ENCODE peak calls at places on chromosomes 6 and 20, in five cellular contexts. B is ELF-1; V is activated T-cell treated with anti-CD3 and anti-CD28 coated beads for 1 hour; K is activated CD4-positive, alpha-beta T cell treated with anti-CD3 and anti-CD28 coated beads, Interleukin-2, amount 50 U/mL, for 1 hour; C is left ventricle myocardium inferior. J is an unnamed sample.

GRCh38 chr6:95578106-95578410 is 723 bp downstream of the MANEA start:
- DNase-seq in K (no peak), V (no peak), C (no peak), B (no peak), J (no peak)

GRCh38 chr6:134034951-134035822 is 17.2 kb downstream of the SLC2A12 start:
- DNase-seq in V (no peak), K (no peak), B (no peak), C (no peak), J (no peak)

GRCh38 chr6:116370328-116370716 is 425 bp upstream of the DSE start:
- DNase-seq in C (no peak), B (peak), V (no peak), K (no peak), J (no peak)

GRCh38 chr20:20454850-20455627 is 87.1 kb downstream of the INSM1 start:
- DNase-seq in K (no peak), C (no peak), V (no peak), B (no peak), J (no peak)

GRCh38 chr6:74606488-74607135 is 599.2 kb downstream of the COL12A1 start:
- DNase-seq in K (no peak), V (no peak), B (no peak), C (no peak), J (no peak)

GRCh38 chr20:1565461-1565860 is 8.0 kb upstream of the SIRPD start:
- DNase-seq in V (no peak), C (no peak), B (no peak), K (no peak), J (no peak)

GRCh38 chr6:40719671-40720374 is 132.7 kb upstream of the LRFN2 start:
- DNase-seq in V (no peak), C (no peak), B (peak), K (no peak), J (no peak)

GRCh38 chr6:151276112-151276745 is 36.5 kb downstream of the AKAP12 start:
- DNase-seq in V (no peak), K (no peak), B (peak), C (peak), J (peak)

GRCh38 chr6:18543061-18543460 is 155.9 kb downstream of the RNF144B start:
- DNase-seq in K (no peak), V (no peak), B (no peak), C (no peak), J (no peak)

GRCh38 chr6:14031516-14031915 is 86.1 kb upstream of the CD83 start:
- DNase-seq in B (no peak), V (no peak), C (no peak), K (no peak), J (no peak)

GRCh38 chr6:84867521-84867920 is 103.1 kb upstream of the TBX18 start:
- DNase-seq in B (no peak), K (no peak), V (no peak), C (no peak), J (no peak)

GRCh38 chr6:75489025-75489424 is 4.6 kb downstream of the FILIP1 start:
- DNase-seq in V (no peak), C (no peak), B (no peak), K (no peak), J (no peak)

GRCh38 chr6:122789078-122789861 is at the start of gene SMPDL3A:
- DNase-seq in C (peak), B (peak), K (no peak), V (no peak), J (peak)

GRCh38 chr20:24948939-24949679 is at the start of gene CST7:
- DNase-seq in C (no peak), B (no peak), V (peak), K (peak), J (peak)

GRCh38 chr20:58127731-58128130 is 100.7 kb downstream of the ANKRD60 start:
- DNase-seq in C (no peak), K (no peak), V (no peak), B (peak), J (no peak)

GRCh38 chr20:23155141-23155590 is 69.0 kb upstream of the CD93 start:
- DNase-seq in K (no peak), B (no peak), V (no peak), C (no peak), J (no peak)

GRCh38 chr20:24587384-24588046 is 118.1 kb downstream of the SYNDIG1 start:
- DNase-seq in V (no peak), K (no peak), C (no peak), B (no peak), J (no peak)

GRCh38 chr6:99736302-99736701 is 129.7 kb downstream of the PRDM13 start:
- DNase-seq in K (no peak), V (no peak), C (no peak), B (peak), J (no peak)

J was measured in left ventricle myocardium superior.